ENCODE peak calls at places on chromosome 6, in five cellular contexts. One of them, this sample, is unnamed.

GRCh38 chr6:166009385-166010031 is 158.1 kb downstream of the TBXT start:
- DNase-seq in heart right ventricle: no peak
- DNase-seq in brain microvascular endothelial cell: no peak
- DNase-seq in HL-60: no peak
- DNase-seq in cardiac muscle cell: no peak
- DNase-seq in this sample: no peak

GRCh38 chr6:166902211-166902755 is 54.1 kb downstream of the RNASET2 start:
- DNase-seq in heart right ventricle: no peak
- DNase-seq in HL-60: no peak
- DNase-seq in cardiac muscle cell: no peak
- DNase-seq in brain microvascular endothelial cell: no peak
- DNase-seq in this sample: no peak

GRCh38 chr6:3381233-3382065 is 75.4 kb downstream of the SLC22A23 start:
- DNase-seq in heart right ventricle: peak; percentile 38
- DNase-seq in cardiac muscle cell: peak; percentile 27
- DNase-seq in HL-60: no peak
- DNase-seq in brain microvascular endothelial cell: no peak
- DNase-seq in this sample: no peak

GRCh38 chr6:132872923-132873322 is 58.6 kb downstream of the RPS12 start:
- DNase-seq in HL-60: no peak
- DNase-seq in brain microvascular endothelial cell: no peak
- DNase-seq in cardiac muscle cell: no peak
- DNase-seq in heart right ventricle: no peak
- DNase-seq in this sample: no peak

GRCh38 chr6:130377371-130377770 is 11.6 kb downstream of the TMEM200A start:
- DNase-seq in heart right ventricle: no peak
- DNase-seq in cardiac muscle cell: no peak
- DNase-seq in HL-60: no peak
- DNase-seq in brain microvascular endothelial cell: no peak
- DNase-seq in this sample: no peak

GRCh38 chr6:26594730-26595632 is 1.8 kb upstream of the ABT1 start:
- DNase-seq in cardiac muscle cell: no peak
- DNase-seq in heart right ventricle: no peak
- DNase-seq in HL-60: no peak
- DNase-seq in brain microvascular endothelial cell: peak; percentile 83
- DNase-seq in this sample: peak; percentile 62

GRCh38 chr6:88208736-88209135 is 42.6 kb upstream of the CNR1 start:
- DNase-seq in heart right ventricle: no peak
- DNase-seq in brain microvascular endothelial cell: no peak
- DNase-seq in HL-60: no peak
- DNase-seq in cardiac muscle cell: no peak
- DNase-seq in this sample: no peak

GRCh38 chr6:156160788-156161150 is 616.4 kb upstream of the ARID1B start:
- DNase-seq in HL-60: peak; percentile 16
- DNase-seq in brain microvascular endothelial cell: no peak
- DNase-seq in heart right ventricle: no peak
- DNase-seq in cardiac muscle cell: no peak
- DNase-seq in this sample: no peak

GRCh38 chr6:97437087-97437486 is 154.1 kb upstream of the MMS22L start:
- DNase-seq in HL-60: no peak
- DNase-seq in brain microvascular endothelial cell: no peak
- DNase-seq in cardiac muscle cell: peak; percentile 47
- DNase-seq in heart right ventricle: no peak
- DNase-seq in this sample: peak; percentile 46

GRCh38 chr6:137699036-137699683 is 167.9 kb upstream of the TNFAIP3 start:
- DNase-seq in HL-60: no peak
- DNase-seq in cardiac muscle cell: no peak
- DNase-seq in brain microvascular endothelial cell: no peak
- DNase-seq in heart right ventricle: no peak
- DNase-seq in this sample: no peak

GRCh38 chr6:108616973-108617372 is 56.3 kb downstream of the FOXO3 start:
- DNase-seq in cardiac muscle cell: no peak
- DNase-seq in HL-60: no peak
- DNase-seq in brain microvascular endothelial cell: no peak
- DNase-seq in heart right ventricle: no peak
- DNase-seq in this sample: no peak

GRCh38 chr6:15036690-15037245 is 209.1 kb upstream of the JARID2 start:
- DNase-seq in heart right ventricle: peak; percentile 84
- DNase-seq in HL-60: no peak
- DNase-seq in cardiac muscle cell: peak; percentile 96
- DNase-seq in brain microvascular endothelial cell: no peak
- DNase-seq in this sample: peak; percentile 69

GRCh38 chr6:14707971-14708465 is 537.9 kb upstream of the JARID2 start:
- DNase-seq in cardiac muscle cell: no peak
- DNase-seq in heart right ventricle: no peak
- DNase-seq in brain microvascular endothelial cell: no peak
- DNase-seq in HL-60: no peak
- DNase-seq in this sample: no peak

GRCh38 chr6:1771324-1771723 is 161.6 kb downstream of the FOXC1 start:
- DNase-seq in heart right ventricle: no peak
- DNase-seq in cardiac muscle cell: no peak
- DNase-seq in brain microvascular endothelial cell: peak; percentile 37
- DNase-seq in HL-60: no peak
- DNase-seq in this sample: no peak

GRCh38 chr6:152723398-152723797 is 25.7 kb downstream of the MYCT1 start:
- DNase-seq in HL-60: no peak
- DNase-seq in heart right ventricle: no peak
- DNase-seq in brain microvascular endothelial cell: no peak
- DNase-seq in cardiac muscle cell: no peak
- DNase-seq in this sample: no peak

GRCh38 chr6:85004283-85005010 is 240.0 kb upstream of the TBX18 start:
- DNase-seq in HL-60: no peak
- DNase-seq in brain microvascular endothelial cell: no peak
- DNase-seq in cardiac muscle cell: no peak
- DNase-seq in heart right ventricle: no peak
- DNase-seq in this sample: no peak

GRCh38 chr6:107491791-107492674 is 2.1 kb downstream of the SOBP start:
- DNase-seq in HL-60: peak; percentile 35
- DNase-seq in brain microvascular endothelial cell: peak; percentile 57
- DNase-seq in heart right ventricle: peak; percentile 55
- DNase-seq in cardiac muscle cell: no peak
- DNase-seq in this sample: peak; percentile 86

GRCh38 chr6:166331503-166332133 is 10.7 kb downstream of the SFT2D1 start:
- DNase-seq in brain microvascular endothelial cell: no peak
- DNase-seq in HL-60: no peak
- DNase-seq in heart right ventricle: no peak
- DNase-seq in cardiac muscle cell: no peak
- DNase-seq in this sample: no peak

GRCh38 chr6:169935861-169936260 is 184.4 kb downstream of the ERMARD start:
- DNase-seq in brain microvascular endothelial cell: no peak
- DNase-seq in heart right ventricle: no peak
- DNase-seq in cardiac muscle cell: no peak
- DNase-seq in HL-60: no peak
- DNase-seq in this sample: no peak

GRCh38 chr6:128200789-128201188 is 299.9 kb upstream of the THEMIS start:
- DNase-seq in brain microvascular endothelial cell: no peak
- DNase-seq in HL-60: no peak
- DNase-seq in cardiac muscle cell: no peak
- DNase-seq in heart right ventricle: no peak
- DNase-seq in this sample: no peak

GRCh38 chr6:81937296-81937937 is 184.9 kb upstream of the TENT5A start:
- DNase-seq in heart right ventricle: no peak
- DNase-seq in cardiac muscle cell: no peak
- DNase-seq in HL-60: no peak
- DNase-seq in brain microvascular endothelial cell: peak; percentile 11
- DNase-seq in this sample: no peak

GRCh38 chr6:25175216-25175615 is 104.0 kb upstream of the CARMIL1 start:
- DNase-seq in brain microvascular endothelial cell: no peak
- DNase-seq in heart right ventricle: no peak
- DNase-seq in HL-60: no peak
- DNase-seq in cardiac muscle cell: no peak
- DNase-seq in this sample: no peak

GRCh38 chr6:166360243-166361079 is 18.1 kb upstream of the SFT2D1 start:
- DNase-seq in HL-60: peak; percentile 86
- DNase-seq in cardiac muscle cell: no peak
- DNase-seq in heart right ventricle: no peak
- DNase-seq in brain microvascular endothelial cell: no peak
- DNase-seq in this sample: peak; percentile 76

GRCh38 chr6:77607004-77607403 is 45.8 kb upstream of the MEI4 start:
- DNase-seq in brain microvascular endothelial cell: no peak
- DNase-seq in heart right ventricle: no peak
- DNase-seq in HL-60: no peak
- DNase-seq in cardiac muscle cell: no peak
- DNase-seq in this sample: no peak

GRCh38 chr6:26268659-26269402 is 96.2 kb upstream of the BTN3A2 start:
- DNase-seq in heart right ventricle: no peak
- DNase-seq in HL-60: no peak
- DNase-seq in brain microvascular endothelial cell: no peak
- DNase-seq in cardiac muscle cell: no peak
- DNase-seq in this sample: no peak

GRCh38 chr6:131754088-131754487 is 43.3 kb upstream of the CTAGE9 start:
- DNase-seq in HL-60: no peak
- DNase-seq in brain microvascular endothelial cell: peak; percentile 22
- DNase-seq in heart right ventricle: no peak
- DNase-seq in cardiac muscle cell: no peak
- DNase-seq in this sample: no peak

GRCh38 chr6:105359419-105360366 is 43.2 kb downstream of the PREP start:
- DNase-seq in brain microvascular endothelial cell: peak; percentile 85
- DNase-seq in cardiac muscle cell: peak; percentile 43
- DNase-seq in HL-60: no peak
- DNase-seq in heart right ventricle: no peak
- DNase-seq in this sample: no peak

DNA sequence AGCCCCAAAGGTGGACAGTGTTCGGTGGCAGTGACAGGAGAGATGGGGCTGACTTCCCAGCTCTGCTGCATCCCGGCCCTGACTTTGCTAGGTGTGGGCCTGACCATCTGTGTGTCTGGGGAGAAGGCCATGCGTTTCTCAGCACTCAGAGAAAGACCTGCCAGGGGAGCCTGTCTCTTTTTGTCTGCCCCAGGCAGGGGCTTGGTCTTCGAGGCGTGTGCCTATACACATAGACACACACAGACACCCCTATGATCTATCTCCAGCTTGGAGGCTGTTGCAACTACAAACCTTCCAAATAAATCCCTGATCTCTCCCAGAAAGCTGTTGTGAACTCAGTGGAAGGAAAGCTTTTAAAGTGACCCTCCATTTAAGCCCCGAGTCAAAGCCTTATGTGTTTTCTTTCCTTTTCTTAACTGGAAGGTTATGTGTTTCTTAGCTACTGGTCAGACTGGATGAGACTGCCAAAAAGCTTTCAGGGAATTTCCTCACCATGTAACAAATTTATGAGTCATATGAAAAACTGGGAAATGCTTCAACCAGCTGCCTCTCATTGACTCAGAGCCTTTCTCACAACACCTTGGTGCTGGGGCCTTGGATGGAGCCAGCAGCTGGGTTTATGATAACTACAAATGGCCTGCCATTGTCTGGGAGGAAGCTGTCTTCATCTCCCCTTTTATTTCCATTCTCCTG is 102.6 kb downstream of the CDC5L start:
- DNase-seq in HL-60: no peak
- DNase-seq in brain microvascular endothelial cell: peak; percentile 92
- DNase-seq in cardiac muscle cell: no peak
- DNase-seq in heart right ventricle: no peak
- DNase-seq in this sample: peak; percentile 74
- H3K4me3 ChIP-seq in HL-60: no peak overlapping the region
- H3K4me3 ChIP-seq in brain microvascular endothelial cell: no peak overlapping the region
- H3K4me3 ChIP-seq in cardiac muscle cell: no peak overlapping the region
- H3K4me3 ChIP-seq in heart right ventricle: no peak overlapping the region
- H3K4me3 ChIP-seq in this sample: no peak overlapping the region

GRCh38 chr6:150088481-150089154 is 19.7 kb upstream of the ULBP3 start:
- DNase-seq in HL-60: no peak
- DNase-seq in brain microvascular endothelial cell: no peak
- DNase-seq in cardiac muscle cell: no peak
- DNase-seq in heart right ventricle: no peak
- DNase-seq in this sample: no peak

GRCh38 chr6:150090328-150090727 is 21.4 kb upstream of the ULBP3 start:
- DNase-seq in HL-60: no peak
- DNase-seq in brain microvascular endothelial cell: no peak
- DNase-seq in cardiac muscle cell: no peak
- DNase-seq in heart right ventricle: no peak
- DNase-seq in this sample: no peak

GRCh38 chr6:150087336-150087735 is 18.4 kb upstream of the ULBP3 start:
- DNase-seq in cardiac muscle cell: no peak
- DNase-seq in brain microvascular endothelial cell: no peak
- DNase-seq in HL-60: no peak
- DNase-seq in heart right ventricle: no peak
- DNase-seq in this sample: no peak

GRCh38 chr6:150084426-150084825 is 15.5 kb upstream of the ULBP3 start:
- DNase-seq in cardiac muscle cell: no peak
- DNase-seq in HL-60: no peak
- DNase-seq in heart right ventricle: no peak
- DNase-seq in brain microvascular endothelial cell: no peak
- DNase-seq in this sample: no peak

DNA sequence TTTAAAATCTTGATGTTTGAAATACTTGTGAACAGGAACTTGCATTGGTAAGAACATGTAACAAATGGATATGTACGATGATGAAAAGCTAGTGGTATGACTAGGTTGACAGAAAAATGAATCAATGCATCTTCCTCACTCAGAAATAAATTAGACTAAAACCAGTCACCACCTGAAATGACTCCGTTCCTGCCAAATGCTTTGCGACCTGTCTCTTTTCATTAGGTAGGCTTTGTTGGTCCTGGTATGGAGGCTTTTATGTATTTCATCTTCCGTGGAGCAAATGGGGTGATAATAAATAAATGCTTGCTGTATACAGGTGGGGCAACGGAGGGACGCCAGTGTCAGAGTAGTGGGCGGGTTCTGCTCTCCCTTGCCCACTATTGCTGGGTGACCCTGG is 17.1 kb upstream of the ULBP3 start:
- DNase-seq in cardiac muscle cell: no peak
- DNase-seq in heart right ventricle: no peak
- DNase-seq in brain microvascular endothelial cell: no peak
- DNase-seq in HL-60: no peak
- DNase-seq in this sample: no peak
- H3K27me3 ChIP-seq in cardiac muscle cell: no peaks in the 10 kb centered on the region
- H3K27me3 ChIP-seq in heart right ventricle: peaks cover 41% of the 10 kb centered on the region
- H3K27me3 ChIP-seq in brain microvascular endothelial cell: peaks cover 8% of the 10 kb centered on the region
- H3K27me3 ChIP-seq in HL-60: peaks cover 2% of the 10 kb centered on the region
- H3K27me3 ChIP-seq in this sample: peaks cover 4% of the 10 kb centered on the region

GRCh38 chr6:47836046-47836445 is 54.2 kb downstream of the OPN5 start:
- DNase-seq in HL-60: no peak
- DNase-seq in cardiac muscle cell: no peak
- DNase-seq in brain microvascular endothelial cell: no peak
- DNase-seq in heart right ventricle: no peak
- DNase-seq in this sample: no peak

GRCh38 chr6:47836639-47837038 is 54.8 kb downstream of the OPN5 start:
- DNase-seq in HL-60: no peak
- DNase-seq in cardiac muscle cell: no peak
- DNase-seq in heart right ventricle: no peak
- DNase-seq in brain microvascular endothelial cell: no peak
- DNase-seq in this sample: peak; percentile 29

GRCh38 chr6:47832386-47833080 is 50.7 kb downstream of the OPN5 start:
- DNase-seq in brain microvascular endothelial cell: no peak
- DNase-seq in cardiac muscle cell: no peak
- DNase-seq in HL-60: no peak
- DNase-seq in heart right ventricle: no peak
- DNase-seq in this sample: no peak
- H3K4me3 ChIP-seq in brain microvascular endothelial cell: no peak overlapping the region
- H3K4me3 ChIP-seq in cardiac muscle cell: no peak overlapping the region
- H3K4me3 ChIP-seq in HL-60: no peak overlapping the region
- H3K4me3 ChIP-seq in heart right ventricle: no peak overlapping the region
- H3K4me3 ChIP-seq in this sample: no peak overlapping the region

DNA sequence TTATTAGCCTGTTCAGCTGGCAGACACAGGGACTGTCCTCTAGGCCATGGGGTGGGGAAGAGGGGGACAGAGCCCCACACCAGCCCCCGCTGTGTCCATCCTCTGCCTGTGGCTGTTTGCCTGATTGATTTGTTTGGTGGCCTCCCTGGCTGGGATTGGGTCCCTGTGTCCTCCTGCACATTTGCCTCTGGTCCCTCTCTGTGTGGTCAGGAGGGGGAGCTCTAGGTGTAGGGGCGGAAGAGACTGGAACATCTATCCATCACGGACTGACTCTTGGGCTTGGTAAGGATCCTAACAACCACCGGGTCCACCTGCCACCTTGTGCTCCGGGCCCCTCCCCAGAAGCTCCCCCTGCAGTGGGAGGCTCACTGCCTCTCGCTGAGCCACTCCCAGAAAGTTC is 38.4 kb upstream of the CCDC167 start:
- DNase-seq in brain microvascular endothelial cell: no peak
- DNase-seq in heart right ventricle: no peak
- DNase-seq in HL-60: no peak
- DNase-seq in cardiac muscle cell: no peak
- DNase-seq in this sample: peak; percentile 50
- H3K27me3 ChIP-seq in brain microvascular endothelial cell: peaks cover 46% of the 10 kb centered on the region
- H3K27me3 ChIP-seq in heart right ventricle: peaks cover 51% of the 10 kb centered on the region
- H3K27me3 ChIP-seq in HL-60: peaks cover 39% of the 10 kb centered on the region
- H3K27me3 ChIP-seq in cardiac muscle cell: peaks cover 43% of the 10 kb centered on the region
- H3K27me3 ChIP-seq in this sample: peaks cover 28% of the 10 kb centered on the region